ENCODE peak calls at places on chromosomes 4 and X, in six cellular contexts. One of them, this sample, is unnamed.

GRCh38 chr4:8736083-8736825 is 135.4 kb downstream of the HMX1 start:
- DNase-seq in stimulated activated CD8-positive, alpha-beta memory T cell treated with anti-CD3 and anti-CD28 coated beads, Interleukin-2, amount 100 ng/mL, for 48 hours: no peak
- DNase-seq in NCI-H446 treated with DMSO at 0.1 percent for 48 hours: no peak
- DNase-seq in NCI-H1092 treated with DMSO at 0.1 percent for 48 hours: no peak
- DNase-seq in HL-60: no peak
- DNase-seq in central memory CD4-positive, alpha-beta T cell: no peak
- DNase-seq in this sample: no peak

GRCh38 chr4:165175879-165176278 is 31.5 kb upstream of the KLHL2 start:
- DNase-seq in stimulated activated CD8-positive, alpha-beta memory T cell treated with anti-CD3 and anti-CD28 coated beads, Interleukin-2, amount 100 ng/mL, for 48 hours: no peak
- DNase-seq in NCI-H446 treated with DMSO at 0.1 percent for 48 hours: no peak
- DNase-seq in NCI-H1092 treated with DMSO at 0.1 percent for 48 hours: no peak
- DNase-seq in HL-60: no peak
- DNase-seq in central memory CD4-positive, alpha-beta T cell: no peak
- DNase-seq in this sample: no peak

GRCh38 chrX:13398073-13398823 is 78.4 kb upstream of the ATXN3L start:
- DNase-seq in stimulated activated CD8-positive, alpha-beta memory T cell treated with anti-CD3 and anti-CD28 coated beads, Interleukin-2, amount 100 ng/mL, for 48 hours: peak; percentile 7
- DNase-seq in NCI-H446 treated with DMSO at 0.1 percent for 48 hours: no peak
- DNase-seq in NCI-H1092 treated with DMSO at 0.1 percent for 48 hours: no peak
- DNase-seq in HL-60: no peak
- DNase-seq in central memory CD4-positive, alpha-beta T cell: no peak
- DNase-seq in this sample: no peak

GRCh38 chr4:156764145-156764544 is 207.5 kb downstream of the PDGFC start:
- DNase-seq in stimulated activated CD8-positive, alpha-beta memory T cell treated with anti-CD3 and anti-CD28 coated beads, Interleukin-2, amount 100 ng/mL, for 48 hours: no peak
- DNase-seq in NCI-H446 treated with DMSO at 0.1 percent for 48 hours: no peak
- DNase-seq in NCI-H1092 treated with DMSO at 0.1 percent for 48 hours: no peak
- DNase-seq in HL-60: no peak
- DNase-seq in central memory CD4-positive, alpha-beta T cell: no peak
- DNase-seq in this sample: peak; percentile 21

GRCh38 chr4:180054291-180054690 is 2188.9 kb upstream of the TENM3 start:
- DNase-seq in stimulated activated CD8-positive, alpha-beta memory T cell treated with anti-CD3 and anti-CD28 coated beads, Interleukin-2, amount 100 ng/mL, for 48 hours: no peak
- DNase-seq in NCI-H446 treated with DMSO at 0.1 percent for 48 hours: no peak
- DNase-seq in NCI-H1092 treated with DMSO at 0.1 percent for 48 hours: no peak
- DNase-seq in HL-60: no peak
- DNase-seq in central memory CD4-positive, alpha-beta T cell: no peak
- DNase-seq in this sample: no peak

GRCh38 chr4:158856852-158857251 is 88.0 kb downstream of the FNIP2 start:
- DNase-seq in stimulated activated CD8-positive, alpha-beta memory T cell treated with anti-CD3 and anti-CD28 coated beads, Interleukin-2, amount 100 ng/mL, for 48 hours: no peak
- DNase-seq in NCI-H446 treated with DMSO at 0.1 percent for 48 hours: peak; percentile 9
- DNase-seq in NCI-H1092 treated with DMSO at 0.1 percent for 48 hours: peak; percentile 56
- DNase-seq in HL-60: no peak
- DNase-seq in central memory CD4-positive, alpha-beta T cell: peak; percentile 19
- DNase-seq in this sample: peak; percentile 44

GRCh38 chrX:110241816-110242215 is 76.1 kb downstream of the AMMECR1 start:
- DNase-seq in stimulated activated CD8-positive, alpha-beta memory T cell treated with anti-CD3 and anti-CD28 coated beads, Interleukin-2, amount 100 ng/mL, for 48 hours: no peak
- DNase-seq in NCI-H446 treated with DMSO at 0.1 percent for 48 hours: peak; percentile 28
- DNase-seq in NCI-H1092 treated with DMSO at 0.1 percent for 48 hours: no peak
- DNase-seq in HL-60: no peak
- DNase-seq in central memory CD4-positive, alpha-beta T cell: no peak
- DNase-seq in this sample: no peak

GRCh38 chr4:111707491-111707890 is 437.8 kb upstream of the FAM241A start:
- DNase-seq in stimulated activated CD8-positive, alpha-beta memory T cell treated with anti-CD3 and anti-CD28 coated beads, Interleukin-2, amount 100 ng/mL, for 48 hours: no peak
- DNase-seq in NCI-H446 treated with DMSO at 0.1 percent for 48 hours: no peak
- DNase-seq in NCI-H1092 treated with DMSO at 0.1 percent for 48 hours: no peak
- DNase-seq in HL-60: no peak
- DNase-seq in central memory CD4-positive, alpha-beta T cell: no peak
- DNase-seq in this sample: no peak

GRCh38 chr4:12293906-12294525 is 865.3 kb upstream of the HS3ST1 start:
- DNase-seq in stimulated activated CD8-positive, alpha-beta memory T cell treated with anti-CD3 and anti-CD28 coated beads, Interleukin-2, amount 100 ng/mL, for 48 hours: no peak
- DNase-seq in NCI-H446 treated with DMSO at 0.1 percent for 48 hours: peak; percentile 0
- DNase-seq in NCI-H1092 treated with DMSO at 0.1 percent for 48 hours: no peak
- DNase-seq in HL-60: no peak
- DNase-seq in central memory CD4-positive, alpha-beta T cell: no peak
- DNase-seq in this sample: no peak

GRCh38 chr4:6915041-6916005 is 5.7 kb downstream of the TBC1D14 start:
- DNase-seq in stimulated activated CD8-positive, alpha-beta memory T cell treated with anti-CD3 and anti-CD28 coated beads, Interleukin-2, amount 100 ng/mL, for 48 hours: no peak
- DNase-seq in NCI-H446 treated with DMSO at 0.1 percent for 48 hours: no peak
- DNase-seq in NCI-H1092 treated with DMSO at 0.1 percent for 48 hours: no peak
- DNase-seq in HL-60: no peak
- DNase-seq in central memory CD4-positive, alpha-beta T cell: no peak
- DNase-seq in this sample: no peak

GRCh38 chrX:100407784-100408642 is 2.1 kb downstream of the PCDH19 start:
- DNase-seq in stimulated activated CD8-positive, alpha-beta memory T cell treated with anti-CD3 and anti-CD28 coated beads, Interleukin-2, amount 100 ng/mL, for 48 hours: no peak
- DNase-seq in NCI-H446 treated with DMSO at 0.1 percent for 48 hours: no peak
- DNase-seq in NCI-H1092 treated with DMSO at 0.1 percent for 48 hours: no peak
- DNase-seq in HL-60: no peak
- DNase-seq in central memory CD4-positive, alpha-beta T cell: no peak
- DNase-seq in this sample: no peak

GRCh38 chr4:170083546-170083945 is 6.2 kb downstream of the AADAT start:
- DNase-seq in stimulated activated CD8-positive, alpha-beta memory T cell treated with anti-CD3 and anti-CD28 coated beads, Interleukin-2, amount 100 ng/mL, for 48 hours: no peak
- DNase-seq in NCI-H446 treated with DMSO at 0.1 percent for 48 hours: no peak
- DNase-seq in NCI-H1092 treated with DMSO at 0.1 percent for 48 hours: no peak
- DNase-seq in HL-60: no peak
- DNase-seq in central memory CD4-positive, alpha-beta T cell: no peak
- DNase-seq in this sample: no peak

GRCh38 chrX:46838974-46839480 is 2.2 kb downstream of the RP2 start:
- DNase-seq in stimulated activated CD8-positive, alpha-beta memory T cell treated with anti-CD3 and anti-CD28 coated beads, Interleukin-2, amount 100 ng/mL, for 48 hours: no peak
- DNase-seq in NCI-H446 treated with DMSO at 0.1 percent for 48 hours: no peak
- DNase-seq in NCI-H1092 treated with DMSO at 0.1 percent for 48 hours: no peak
- DNase-seq in HL-60: no peak
- DNase-seq in central memory CD4-positive, alpha-beta T cell: no peak
- DNase-seq in this sample: no peak

GRCh38 chr4:38281416-38282071 is 321.3 kb downstream of the PTTG2 start:
- DNase-seq in stimulated activated CD8-positive, alpha-beta memory T cell treated with anti-CD3 and anti-CD28 coated beads, Interleukin-2, amount 100 ng/mL, for 48 hours: no peak
- DNase-seq in NCI-H446 treated with DMSO at 0.1 percent for 48 hours: no peak
- DNase-seq in NCI-H1092 treated with DMSO at 0.1 percent for 48 hours: no peak
- DNase-seq in HL-60: no peak
- DNase-seq in central memory CD4-positive, alpha-beta T cell: no peak
- DNase-seq in this sample: no peak

GRCh38 chr4:52979020-52979419 is 116.9 kb downstream of the RASL11B start:
- DNase-seq in stimulated activated CD8-positive, alpha-beta memory T cell treated with anti-CD3 and anti-CD28 coated beads, Interleukin-2, amount 100 ng/mL, for 48 hours: no peak
- DNase-seq in NCI-H446 treated with DMSO at 0.1 percent for 48 hours: no peak
- DNase-seq in NCI-H1092 treated with DMSO at 0.1 percent for 48 hours: no peak
- DNase-seq in HL-60: no peak
- DNase-seq in central memory CD4-positive, alpha-beta T cell: no peak
- DNase-seq in this sample: no peak

GRCh38 chr4:78984593-78984992 is 45.4 kb upstream of the PAQR3 start:
- DNase-seq in stimulated activated CD8-positive, alpha-beta memory T cell treated with anti-CD3 and anti-CD28 coated beads, Interleukin-2, amount 100 ng/mL, for 48 hours: no peak
- DNase-seq in NCI-H446 treated with DMSO at 0.1 percent for 48 hours: no peak
- DNase-seq in NCI-H1092 treated with DMSO at 0.1 percent for 48 hours: peak; percentile 8
- DNase-seq in HL-60: no peak
- DNase-seq in central memory CD4-positive, alpha-beta T cell: no peak
- DNase-seq in this sample: peak; percentile 5

GRCh38 chr4:121822796-121823504 is 733 bp downstream of the CCNA2 start:
- DNase-seq in stimulated activated CD8-positive, alpha-beta memory T cell treated with anti-CD3 and anti-CD28 coated beads, Interleukin-2, amount 100 ng/mL, for 48 hours: no peak
- DNase-seq in NCI-H446 treated with DMSO at 0.1 percent for 48 hours: no peak
- DNase-seq in NCI-H1092 treated with DMSO at 0.1 percent for 48 hours: peak; percentile 47
- DNase-seq in HL-60: peak; percentile 60
- DNase-seq in central memory CD4-positive, alpha-beta T cell: peak; percentile 38
- DNase-seq in this sample: peak; percentile 33

GRCh38 chrX:38987135-38987780 is 186.0 kb downstream of the MID1IP1 start:
- DNase-seq in stimulated activated CD8-positive, alpha-beta memory T cell treated with anti-CD3 and anti-CD28 coated beads, Interleukin-2, amount 100 ng/mL, for 48 hours: no peak
- DNase-seq in NCI-H446 treated with DMSO at 0.1 percent for 48 hours: no peak
- DNase-seq in NCI-H1092 treated with DMSO at 0.1 percent for 48 hours: no peak
- DNase-seq in HL-60: peak; percentile 31
- DNase-seq in central memory CD4-positive, alpha-beta T cell: no peak
- DNase-seq in this sample: no peak

GRCh38 chr4:39976945-39977488 is 694 bp downstream of the PDS5A start:
- DNase-seq in stimulated activated CD8-positive, alpha-beta memory T cell treated with anti-CD3 and anti-CD28 coated beads, Interleukin-2, amount 100 ng/mL, for 48 hours: peak; percentile 27
- DNase-seq in NCI-H446 treated with DMSO at 0.1 percent for 48 hours: no peak
- DNase-seq in NCI-H1092 treated with DMSO at 0.1 percent for 48 hours: peak; percentile 66
- DNase-seq in HL-60: peak; percentile 36
- DNase-seq in central memory CD4-positive, alpha-beta T cell: peak; percentile 45
- DNase-seq in this sample: no peak

GRCh38 chrX:1400731-1401471 is 9.0 kb upstream of the SLC25A6 start:
- DNase-seq in stimulated activated CD8-positive, alpha-beta memory T cell treated with anti-CD3 and anti-CD28 coated beads, Interleukin-2, amount 100 ng/mL, for 48 hours: no peak
- DNase-seq in NCI-H446 treated with DMSO at 0.1 percent for 48 hours: no peak
- DNase-seq in NCI-H1092 treated with DMSO at 0.1 percent for 48 hours: no peak
- DNase-seq in HL-60: no peak
- DNase-seq in central memory CD4-positive, alpha-beta T cell: no peak
- DNase-seq in this sample: no peak

GRCh38 chr4:79652232-79652631 is 244.2 kb upstream of the GK2 start:
- DNase-seq in stimulated activated CD8-positive, alpha-beta memory T cell treated with anti-CD3 and anti-CD28 coated beads, Interleukin-2, amount 100 ng/mL, for 48 hours: no peak
- DNase-seq in NCI-H446 treated with DMSO at 0.1 percent for 48 hours: no peak
- DNase-seq in NCI-H1092 treated with DMSO at 0.1 percent for 48 hours: peak; percentile 20
- DNase-seq in HL-60: no peak
- DNase-seq in central memory CD4-positive, alpha-beta T cell: no peak
- DNase-seq in this sample: no peak

GRCh38 chrX:50903387-50904027 is 7.0 kb upstream of the BMP15 start:
- DNase-seq in stimulated activated CD8-positive, alpha-beta memory T cell treated with anti-CD3 and anti-CD28 coated beads, Interleukin-2, amount 100 ng/mL, for 48 hours: no peak
- DNase-seq in NCI-H446 treated with DMSO at 0.1 percent for 48 hours: no peak
- DNase-seq in NCI-H1092 treated with DMSO at 0.1 percent for 48 hours: peak; percentile 6
- DNase-seq in HL-60: peak; percentile 28
- DNase-seq in central memory CD4-positive, alpha-beta T cell: no peak
- DNase-seq in this sample: peak; percentile 2

GRCh38 chrX:110180176-110180927 is 137.5 kb downstream of the AMMECR1 start:
- DNase-seq in stimulated activated CD8-positive, alpha-beta memory T cell treated with anti-CD3 and anti-CD28 coated beads, Interleukin-2, amount 100 ng/mL, for 48 hours: no peak
- DNase-seq in NCI-H446 treated with DMSO at 0.1 percent for 48 hours: peak; percentile 23
- DNase-seq in NCI-H1092 treated with DMSO at 0.1 percent for 48 hours: no peak
- DNase-seq in HL-60: no peak
- DNase-seq in central memory CD4-positive, alpha-beta T cell: no peak
- DNase-seq in this sample: no peak

GRCh38 chr4:175947117-175947722 is 118.4 kb upstream of the WDR17 start:
- DNase-seq in stimulated activated CD8-positive, alpha-beta memory T cell treated with anti-CD3 and anti-CD28 coated beads, Interleukin-2, amount 100 ng/mL, for 48 hours: no peak
- DNase-seq in NCI-H446 treated with DMSO at 0.1 percent for 48 hours: no peak
- DNase-seq in NCI-H1092 treated with DMSO at 0.1 percent for 48 hours: peak; percentile 11
- DNase-seq in HL-60: no peak
- DNase-seq in central memory CD4-positive, alpha-beta T cell: no peak
- DNase-seq in this sample: peak; percentile 4

GRCh38 chr4:94978904-94979303 is 221.1 kb downstream of the BMPR1B start:
- DNase-seq in stimulated activated CD8-positive, alpha-beta memory T cell treated with anti-CD3 and anti-CD28 coated beads, Interleukin-2, amount 100 ng/mL, for 48 hours: no peak
- DNase-seq in NCI-H446 treated with DMSO at 0.1 percent for 48 hours: no peak
- DNase-seq in NCI-H1092 treated with DMSO at 0.1 percent for 48 hours: no peak
- DNase-seq in HL-60: no peak
- DNase-seq in central memory CD4-positive, alpha-beta T cell: no peak
- DNase-seq in this sample: no peak

GRCh38 chr4:79632114-79632513 is 224.1 kb upstream of the GK2 start:
- DNase-seq in stimulated activated CD8-positive, alpha-beta memory T cell treated with anti-CD3 and anti-CD28 coated beads, Interleukin-2, amount 100 ng/mL, for 48 hours: no peak
- DNase-seq in NCI-H446 treated with DMSO at 0.1 percent for 48 hours: no peak
- DNase-seq in NCI-H1092 treated with DMSO at 0.1 percent for 48 hours: no peak
- DNase-seq in HL-60: no peak
- DNase-seq in central memory CD4-positive, alpha-beta T cell: no peak
- DNase-seq in this sample: no peak

GRCh38 chr4:30948653-30949052 is 228.5 kb downstream of the PCDH7 start:
- DNase-seq in stimulated activated CD8-positive, alpha-beta memory T cell treated with anti-CD3 and anti-CD28 coated beads, Interleukin-2, amount 100 ng/mL, for 48 hours: no peak
- DNase-seq in NCI-H446 treated with DMSO at 0.1 percent for 48 hours: no peak
- DNase-seq in NCI-H1092 treated with DMSO at 0.1 percent for 48 hours: no peak
- DNase-seq in HL-60: no peak
- DNase-seq in central memory CD4-positive, alpha-beta T cell: no peak
- DNase-seq in this sample: no peak

GRCh38 chr4:1418494-1419285 is 12.4 kb upstream of the NKX1-1 start:
- DNase-seq in stimulated activated CD8-positive, alpha-beta memory T cell treated with anti-CD3 and anti-CD28 coated beads, Interleukin-2, amount 100 ng/mL, for 48 hours: no peak
- DNase-seq in NCI-H446 treated with DMSO at 0.1 percent for 48 hours: no peak
- DNase-seq in NCI-H1092 treated with DMSO at 0.1 percent for 48 hours: no peak
- DNase-seq in HL-60: no peak
- DNase-seq in central memory CD4-positive, alpha-beta T cell: no peak
- DNase-seq in this sample: no peak

GRCh38 chrX:21996872-21997271 is 35.3 kb upstream of the PHEX start:
- DNase-seq in stimulated activated CD8-positive, alpha-beta memory T cell treated with anti-CD3 and anti-CD28 coated beads, Interleukin-2, amount 100 ng/mL, for 48 hours: no peak
- DNase-seq in NCI-H446 treated with DMSO at 0.1 percent for 48 hours: no peak
- DNase-seq in NCI-H1092 treated with DMSO at 0.1 percent for 48 hours: no peak
- DNase-seq in HL-60: peak; percentile 76
- DNase-seq in central memory CD4-positive, alpha-beta T cell: no peak
- DNase-seq in this sample: no peak

This sample was measured in NCI-H1105 treated with DMSO at 0.1 percent for 48 hours.